ENCODE peak calls at places on chromosome 21, in six cellular contexts. N, H, B, E, I and P are unnamed samples.

GRCh38 chr21:39825250-39825649 is 42.0 kb upstream of the PCP4 start:
- DNase-seq in N (no peak), H (no peak), B (no peak), E (no peak), I (no peak), P (no peak)

GRCh38 chr21:35508389-35508888 is 459.3 kb upstream of the RUNX1 start:
- DNase-seq in N (no peak), H (no peak), B (no peak), E (peak), I (no peak), P (peak)

GRCh38 chr21:33293811-33294216 is 27.6 kb downstream of the IL10RB start:
- DNase-seq in N (no peak), H (peak), B (no peak), E (no peak), I (peak), P (no peak)

GRCh38 chr21:39108291-39109162 is 74.7 kb downstream of the PSMG1 start:
- DNase-seq in N (peak), H (no peak), B (no peak), E (no peak), I (no peak), P (peak)

GRCh38 chr21:43622796-43623195 is 36.5 kb downstream of the HSF2BP start:
- DNase-seq in N (no peak), H (no peak), B (no peak), E (no peak), I (no peak), P (no peak)

GRCh38 chr21:42677339-42678117 is 24.1 kb downstream of the PDE9A start:
- DNase-seq in N (no peak), H (peak), B (no peak), E (peak), I (no peak), P (no peak)

GRCh38 chr21:28590026-28590425 is 402.7 kb downstream of the LTN1 start:
- DNase-seq in N (no peak), H (no peak), B (no peak), E (no peak), I (no peak), P (no peak)

GRCh38 chr21:30186242-30186641 is 19.6 kb upstream of the CLDN17 start:
- DNase-seq in N (no peak), H (no peak), B (no peak), E (no peak), I (no peak), P (peak)

GRCh38 chr21:38351961-38352521 is 95.2 kb downstream of the KCNJ15 start:
- DNase-seq in N (no peak), H (no peak), B (no peak), E (peak), I (no peak), P (no peak)

GRCh38 chr21:39601194-39601940 is 11.4 kb upstream of the B3GALT5 start:
- DNase-seq in N (no peak), H (no peak), B (no peak), E (no peak), I (no peak), P (no peak)

GRCh38 chr21:37503848-37504467 is 137.4 kb downstream of the DYRK1A start:
- DNase-seq in N (no peak), H (no peak), B (no peak), E (peak), I (no peak), P (no peak)

GRCh38 chr21:15279484-15279883 is 214.7 kb upstream of the NRIP1 start:
- DNase-seq in N (no peak), H (no peak), B (no peak), E (peak), I (no peak), P (no peak)

GRCh38 chr21:27043377-27043776 is 76.5 kb upstream of the ADAMTS5 start:
- DNase-seq in N (no peak), H (no peak), B (no peak), E (no peak), I (no peak), P (no peak)

GRCh38 chr21:45378258-45378966 is 26.6 kb upstream of the COL18A1 start:
- DNase-seq in N (no peak), H (no peak), B (peak), E (no peak), I (no peak), P (no peak)

GRCh38 chr21:45283611-45284455 is 3.9 kb downstream of the POFUT2 start:
- DNase-seq in N (peak), H (no peak), B (no peak), E (no peak), I (peak), P (no peak)

GRCh38 chr21:39073717-39074116 is 109.5 kb downstream of the PSMG1 start:
- DNase-seq in N (no peak), H (no peak), B (no peak), E (no peak), I (no peak), P (no peak)

GRCh38 chr21:36576441-36576840 is 96.5 kb upstream of the CLDN14 start:
- DNase-seq in N (no peak), H (no peak), B (no peak), E (no peak), I (no peak), P (no peak)

GRCh38 chr21:31727181-31727580 is 4.7 kb downstream of the SCAF4 start:
- DNase-seq in N (no peak), H (no peak), B (no peak), E (peak), I (no peak), P (no peak)

GRCh38 chr21:19433623-19434022 is 1030.0 kb upstream of the TMPRSS15 start:
- DNase-seq in N (no peak), H (no peak), B (no peak), E (no peak), I (no peak), P (no peak)

GRCh38 chr21:42003051-42003461 is 7.1 kb downstream of the ZBTB21 start:
- DNase-seq in N (peak), H (no peak), B (no peak), E (peak), I (no peak), P (no peak)

GRCh38 chr21:28900481-28900880 is 92.2 kb downstream of the LTN1 start:
- DNase-seq in N (no peak), H (no peak), B (no peak), E (no peak), I (no peak), P (no peak)

GRCh38 chr21:15848632-15849031 is 118.8 kb downstream of the USP25 start:
- DNase-seq in N (no peak), H (no peak), B (no peak), E (peak), I (no peak), P (no peak)

GRCh38 chr21:33684923-33685560 is 42.7 kb downstream of the ITSN1 start:
- DNase-seq in N (no peak), H (no peak), B (no peak), E (no peak), I (no peak), P (no peak)

GRCh38 chr21:33261635-33262034 is 4.5 kb upstream of the IL10RB start:
- DNase-seq in N (no peak), H (no peak), B (no peak), E (peak), I (no peak), P (no peak)

GRCh38 chr21:26777166-26777565 is 68.0 kb downstream of the ADAMTS1 start:
- DNase-seq in N (no peak), H (no peak), B (no peak), E (no peak), I (no peak), P (no peak)